ENCODE peak calls at places on chromosomes 11 and 22, in ten cellular contexts. One of them, this sample, is unnamed.

GRCh38 chr11:128727811-128728431 is 34.0 kb downstream of the FLI1 start:
- DNase-seq in adrenal gland: no peak
- DNase-seq in kidney: no peak
- DNase-seq in right lobe of liver: no peak
- DNase-seq in tibial nerve: no peak
- DNase-seq in coronary artery: no peak
- DNase-seq in AG04450: no peak
- DNase-seq in epithelial cell of proximal tubule: no peak
- DNase-seq in mucosa of descending colon: no peak
- DNase-seq in lower lobe of right lung: no peak
- DNase-seq in this sample: no peak

GRCh38 chr22:49765091-49765771 is 62.4 kb downstream of the BRD1 start:
- DNase-seq in adrenal gland: no peak
- DNase-seq in kidney: peak; percentile 67
- DNase-seq in right lobe of liver: peak; percentile 13
- DNase-seq in tibial nerve: no peak
- DNase-seq in coronary artery: peak; percentile 50
- DNase-seq in AG04450: no peak
- DNase-seq in epithelial cell of proximal tubule: no peak
- DNase-seq in mucosa of descending colon: peak; percentile 40
- DNase-seq in lower lobe of right lung: peak; percentile 35
- DNase-seq in this sample: no peak

GRCh38 chr11:86696451-86696850 is 24.0 kb upstream of the ME3 start:
- DNase-seq in adrenal gland: no peak
- DNase-seq in kidney: no peak
- DNase-seq in right lobe of liver: no peak
- DNase-seq in tibial nerve: no peak
- DNase-seq in coronary artery: no peak
- DNase-seq in AG04450: no peak
- DNase-seq in epithelial cell of proximal tubule: no peak
- DNase-seq in mucosa of descending colon: no peak
- DNase-seq in lower lobe of right lung: no peak
- DNase-seq in this sample: no peak

GRCh38 chr11:70912226-70912840 is 340.0 kb downstream of the SHANK2 start:
- DNase-seq in adrenal gland: no peak
- DNase-seq in kidney: peak; percentile 4
- DNase-seq in right lobe of liver: no peak
- DNase-seq in tibial nerve: no peak
- DNase-seq in coronary artery: no peak
- DNase-seq in AG04450: no peak
- DNase-seq in epithelial cell of proximal tubule: no peak
- DNase-seq in mucosa of descending colon: no peak
- DNase-seq in lower lobe of right lung: no peak
- DNase-seq in this sample: no peak

GRCh38 chr22:31126128-31126868 is 3.5 kb downstream of the INPP5J start:
- DNase-seq in adrenal gland: no peak
- DNase-seq in kidney: no peak
- DNase-seq in right lobe of liver: no peak
- DNase-seq in tibial nerve: no peak
- DNase-seq in coronary artery: no peak
- DNase-seq in AG04450: no peak
- DNase-seq in epithelial cell of proximal tubule: no peak
- DNase-seq in mucosa of descending colon: no peak
- DNase-seq in lower lobe of right lung: no peak
- DNase-seq in this sample: no peak

GRCh38 chr11:111081021-111081511 is 164.5 kb upstream of the POU2AF2 start:
- DNase-seq in adrenal gland: no peak
- DNase-seq in kidney: no peak
- DNase-seq in right lobe of liver: no peak
- DNase-seq in tibial nerve: no peak
- DNase-seq in coronary artery: no peak
- DNase-seq in AG04450: no peak
- DNase-seq in epithelial cell of proximal tubule: peak; percentile 74
- DNase-seq in mucosa of descending colon: no peak
- DNase-seq in lower lobe of right lung: no peak
- DNase-seq in this sample: no peak

GRCh38 chr11:121350314-121351046 is 57.9 kb downstream of the SC5D start:
- DNase-seq in adrenal gland: no peak
- DNase-seq in kidney: no peak
- DNase-seq in right lobe of liver: no peak
- DNase-seq in tibial nerve: no peak
- DNase-seq in coronary artery: no peak
- DNase-seq in AG04450: no peak
- DNase-seq in epithelial cell of proximal tubule: no peak
- DNase-seq in mucosa of descending colon: no peak
- DNase-seq in lower lobe of right lung: no peak
- DNase-seq in this sample: no peak

GRCh38 chr22:19147193-19147780 is 2.8 kb downstream of the GSC2 start:
- DNase-seq in adrenal gland: no peak
- DNase-seq in kidney: no peak
- DNase-seq in right lobe of liver: no peak
- DNase-seq in tibial nerve: no peak
- DNase-seq in coronary artery: no peak
- DNase-seq in AG04450: no peak
- DNase-seq in epithelial cell of proximal tubule: no peak
- DNase-seq in mucosa of descending colon: no peak
- DNase-seq in lower lobe of right lung: no peak
- DNase-seq in this sample: no peak

GRCh38 chr11:60915250-60915914 is 1.4 kb downstream of the TMEM109 start:
- DNase-seq in adrenal gland: peak; percentile 81
- DNase-seq in kidney: peak; percentile 90
- DNase-seq in right lobe of liver: no peak
- DNase-seq in tibial nerve: peak; percentile 45
- DNase-seq in coronary artery: no peak
- DNase-seq in AG04450: no peak
- DNase-seq in epithelial cell of proximal tubule: no peak
- DNase-seq in mucosa of descending colon: peak; percentile 87
- DNase-seq in lower lobe of right lung: peak; percentile 76
- DNase-seq in this sample: peak; percentile 58

GRCh38 chr11:24239016-24239720 is 257.7 kb upstream of the LUZP2 start:
- DNase-seq in adrenal gland: no peak
- DNase-seq in kidney: no peak
- DNase-seq in right lobe of liver: no peak
- DNase-seq in tibial nerve: no peak
- DNase-seq in coronary artery: no peak
- DNase-seq in AG04450: peak; percentile 69
- DNase-seq in epithelial cell of proximal tubule: peak; percentile 4
- DNase-seq in mucosa of descending colon: no peak
- DNase-seq in lower lobe of right lung: no peak
- DNase-seq in this sample: no peak

GRCh38 chr22:29216873-29217666 is 11.4 kb downstream of the EMID1 start:
- DNase-seq in adrenal gland: peak; percentile 94
- DNase-seq in kidney: peak; percentile 86
- DNase-seq in right lobe of liver: peak; percentile 84
- DNase-seq in tibial nerve: no peak
- DNase-seq in coronary artery: peak; percentile 71
- DNase-seq in AG04450: peak; percentile 38
- DNase-seq in epithelial cell of proximal tubule: no peak
- DNase-seq in mucosa of descending colon: no peak
- DNase-seq in lower lobe of right lung: no peak
- DNase-seq in this sample: no peak

GRCh38 chr11:10500757-10501684 is 40.0 kb downstream of the RNF141 start:
- DNase-seq in adrenal gland: no peak
- DNase-seq in kidney: peak; percentile 46
- DNase-seq in right lobe of liver: no peak
- DNase-seq in tibial nerve: no peak
- DNase-seq in coronary artery: no peak
- DNase-seq in AG04450: no peak
- DNase-seq in epithelial cell of proximal tubule: no peak
- DNase-seq in mucosa of descending colon: no peak
- DNase-seq in lower lobe of right lung: no peak
- DNase-seq in this sample: no peak

GRCh38 chr22:35868938-35869337 is 151.3 kb downstream of the APOL5 start:
- DNase-seq in adrenal gland: no peak
- DNase-seq in kidney: no peak
- DNase-seq in right lobe of liver: no peak
- DNase-seq in tibial nerve: no peak
- DNase-seq in coronary artery: no peak
- DNase-seq in AG04450: no peak
- DNase-seq in epithelial cell of proximal tubule: no peak
- DNase-seq in mucosa of descending colon: no peak
- DNase-seq in lower lobe of right lung: no peak
- DNase-seq in this sample: no peak

GRCh38 chr11:15551897-15552851 is 437.5 kb downstream of the INSC start:
- DNase-seq in adrenal gland: no peak
- DNase-seq in kidney: no peak
- DNase-seq in right lobe of liver: no peak
- DNase-seq in tibial nerve: no peak
- DNase-seq in coronary artery: no peak
- DNase-seq in AG04450: no peak
- DNase-seq in epithelial cell of proximal tubule: no peak
- DNase-seq in mucosa of descending colon: no peak
- DNase-seq in lower lobe of right lung: no peak
- DNase-seq in this sample: no peak
- H3K4me3 ChIP-seq in adrenal gland: no peak overlapping the region
- H3K4me3 ChIP-seq in kidney: no peak overlapping the region
- H3K4me3 ChIP-seq in right lobe of liver: no peak overlapping the region
- H3K4me3 ChIP-seq in tibial nerve: no peak overlapping the region
- H3K4me3 ChIP-seq in coronary artery: no peak overlapping the region
- H3K4me3 ChIP-seq in AG04450: no peak overlapping the region
- H3K4me3 ChIP-seq in epithelial cell of proximal tubule: no peak overlapping the region
- H3K4me3 ChIP-seq in mucosa of descending colon: no peak overlapping the region
- H3K4me3 ChIP-seq in lower lobe of right lung: no peak overlapping the region
- H3K4me3 ChIP-seq in this sample: no peak overlapping the region

DNA sequence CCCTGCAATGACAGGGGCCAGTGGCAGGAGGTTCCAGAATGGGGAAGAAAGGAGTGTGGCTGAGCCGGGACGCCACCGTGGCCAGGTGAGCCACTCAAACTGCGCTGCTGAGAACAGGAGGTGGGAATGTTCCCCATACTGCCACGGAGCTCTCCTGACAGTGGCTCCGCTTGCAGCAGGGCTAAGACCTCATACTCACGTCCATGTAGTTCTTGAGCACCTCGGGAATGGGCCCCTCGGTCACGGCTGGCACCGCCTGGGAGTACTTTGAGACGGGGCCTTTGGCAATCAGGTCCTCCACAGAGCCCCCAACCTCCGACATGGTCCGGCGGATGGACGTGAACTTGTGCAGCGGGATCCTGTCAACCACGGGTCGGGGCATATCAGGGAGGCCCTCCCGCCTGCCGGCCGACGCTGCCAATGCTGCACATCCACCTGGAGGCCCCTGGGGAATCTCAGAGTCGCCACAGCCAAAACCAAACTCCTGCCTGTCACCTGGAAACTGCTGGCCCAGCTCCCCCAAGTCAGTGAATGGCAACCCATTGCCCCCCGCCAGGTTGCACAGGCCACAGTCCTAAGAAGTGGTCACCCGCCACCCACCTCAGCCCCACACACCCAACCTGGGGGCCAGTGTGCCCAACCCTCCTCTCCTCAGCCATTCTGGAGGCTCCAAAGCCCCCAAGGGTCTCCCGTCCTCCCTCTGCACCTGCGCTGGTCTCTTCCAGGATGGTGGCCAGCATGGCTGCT is 2.4 kb downstream of the CTSD start:
- DNase-seq in adrenal gland: peak; percentile 65
- DNase-seq in kidney: peak; percentile 84
- DNase-seq in right lobe of liver: peak; percentile 43
- DNase-seq in tibial nerve: no peak
- DNase-seq in coronary artery: no peak
- DNase-seq in AG04450: no peak
- DNase-seq in epithelial cell of proximal tubule: no peak
- DNase-seq in mucosa of descending colon: peak; percentile 63
- DNase-seq in lower lobe of right lung: peak; percentile 52
- DNase-seq in this sample: no peak
- H3K4me3 ChIP-seq in adrenal gland: no peak overlapping the region
- H3K4me3 ChIP-seq in kidney: peak overlapping the region; percentile 74
- H3K4me3 ChIP-seq in right lobe of liver: peak overlapping the region; percentile 97
- H3K4me3 ChIP-seq in tibial nerve: no peak overlapping the region
- H3K4me3 ChIP-seq in coronary artery: peak overlapping the region; percentile 98
- H3K4me3 ChIP-seq in AG04450: no peak overlapping the region
- H3K4me3 ChIP-seq in epithelial cell of proximal tubule: peak overlapping the region; percentile 81
- H3K4me3 ChIP-seq in mucosa of descending colon: no peak overlapping the region
- H3K4me3 ChIP-seq in lower lobe of right lung: peak overlapping the region; percentile 100
- H3K4me3 ChIP-seq in this sample: no peak overlapping the region

DNA sequence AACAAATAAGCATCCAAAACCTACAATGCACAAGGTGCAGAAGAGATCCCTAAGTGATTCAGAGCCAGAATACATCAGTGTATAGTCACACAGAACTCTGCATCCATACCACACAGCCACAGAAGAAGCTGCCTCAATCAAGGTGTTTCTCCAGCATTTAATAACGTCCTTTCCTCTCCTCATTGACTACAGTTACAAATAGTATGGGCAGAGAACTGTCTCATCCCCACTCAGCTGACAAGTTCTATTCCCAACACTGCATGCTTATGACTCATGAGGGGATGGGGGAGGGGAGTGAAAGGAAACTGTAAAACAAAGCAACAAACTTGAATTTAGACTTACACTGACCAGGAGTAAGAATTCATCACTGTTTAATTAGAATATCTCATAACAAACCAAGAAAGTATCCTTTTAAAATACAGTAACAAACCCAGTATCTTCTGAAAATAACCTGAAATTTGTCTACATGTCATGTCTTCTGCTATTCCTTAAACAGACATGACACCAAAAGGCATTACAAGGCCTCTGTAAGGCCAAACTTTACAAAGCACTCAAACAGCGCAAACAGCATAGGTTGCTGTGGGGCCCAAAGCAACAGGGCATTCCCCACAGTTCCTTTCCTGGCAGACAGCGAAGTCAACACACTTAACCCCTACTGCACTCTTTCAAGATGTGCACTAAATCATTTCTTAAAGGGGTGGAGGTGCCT is 29.3 kb downstream of the CELF1 start:
- DNase-seq in adrenal gland: peak; percentile 44
- DNase-seq in kidney: no peak
- DNase-seq in right lobe of liver: no peak
- DNase-seq in tibial nerve: peak; percentile 80
- DNase-seq in coronary artery: no peak
- DNase-seq in AG04450: peak; percentile 26
- DNase-seq in epithelial cell of proximal tubule: peak; percentile 74
- DNase-seq in mucosa of descending colon: no peak
- DNase-seq in lower lobe of right lung: no peak
- DNase-seq in this sample: no peak
- H3K4me3 ChIP-seq in adrenal gland: no peak overlapping the region
- H3K4me3 ChIP-seq in kidney: no peak overlapping the region
- H3K4me3 ChIP-seq in right lobe of liver: no peak overlapping the region
- H3K4me3 ChIP-seq in tibial nerve: no peak overlapping the region
- H3K4me3 ChIP-seq in coronary artery: peak overlapping the region; percentile 58
- H3K4me3 ChIP-seq in AG04450: peak overlapping the region; percentile 21
- H3K4me3 ChIP-seq in epithelial cell of proximal tubule: no peak overlapping the region
- H3K4me3 ChIP-seq in mucosa of descending colon: no peak overlapping the region
- H3K4me3 ChIP-seq in lower lobe of right lung: no peak overlapping the region
- H3K4me3 ChIP-seq in this sample: no peak overlapping the region

DNA sequence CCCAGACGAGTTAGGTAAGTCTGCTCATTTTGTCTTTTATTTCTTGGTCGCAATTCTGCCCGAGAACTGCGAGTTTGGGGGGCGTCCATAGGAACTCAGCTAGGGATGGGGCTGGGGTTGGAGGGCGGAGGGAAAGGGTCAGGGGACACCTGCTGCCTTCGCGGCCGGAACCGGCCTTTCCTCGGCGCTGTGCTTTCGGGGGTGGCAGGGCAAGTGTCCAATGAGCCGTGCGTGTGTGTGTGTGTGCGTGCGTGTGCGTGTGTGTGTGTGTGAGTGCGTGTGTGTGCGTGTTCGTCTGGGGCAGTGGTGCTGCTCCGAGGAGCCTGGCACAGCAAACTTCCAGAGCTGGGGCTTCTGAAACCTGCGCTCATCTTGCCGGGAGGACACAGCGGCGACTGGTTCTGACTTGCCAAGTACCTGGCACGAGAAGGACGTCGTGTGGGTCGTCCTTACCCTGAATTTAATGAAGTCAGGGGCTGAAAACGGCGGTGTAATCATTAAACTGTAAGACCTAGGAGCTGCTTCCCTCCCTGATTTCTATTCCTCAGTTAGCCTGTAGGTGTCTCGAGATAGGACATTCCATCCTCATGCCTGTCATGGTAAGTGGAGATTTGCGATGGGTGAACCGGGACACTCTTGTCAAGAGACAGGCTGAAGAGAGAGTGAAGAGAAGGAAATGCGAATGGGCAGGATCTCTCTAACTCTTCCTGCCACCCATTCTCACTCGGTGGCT is 27.0 kb upstream of the AMOTL1 start:
- DNase-seq in adrenal gland: peak; percentile 27
- DNase-seq in kidney: peak; percentile 75
- DNase-seq in right lobe of liver: peak; percentile 28
- DNase-seq in tibial nerve: peak; percentile 33
- DNase-seq in coronary artery: no peak
- DNase-seq in AG04450: no peak
- DNase-seq in epithelial cell of proximal tubule: no peak
- DNase-seq in mucosa of descending colon: no peak
- DNase-seq in lower lobe of right lung: peak; percentile 50
- DNase-seq in this sample: peak; percentile 42
- H3K4me3 ChIP-seq in adrenal gland: no peak overlapping the region
- H3K4me3 ChIP-seq in kidney: peak overlapping the region; percentile 55
- H3K4me3 ChIP-seq in right lobe of liver: peak overlapping the region; percentile 51
- H3K4me3 ChIP-seq in tibial nerve: peak overlapping the region; percentile 51
- H3K4me3 ChIP-seq in coronary artery: peak overlapping the region; percentile 77
- H3K4me3 ChIP-seq in AG04450: peak overlapping the region; percentile 62
- H3K4me3 ChIP-seq in epithelial cell of proximal tubule: peak overlapping the region; percentile 58
- H3K4me3 ChIP-seq in mucosa of descending colon: no peak overlapping the region
- H3K4me3 ChIP-seq in lower lobe of right lung: peak overlapping the region; percentile 62
- H3K4me3 ChIP-seq in this sample: peak overlapping the region; percentile 50

This sample was measured in Jurkat, Clone E6-1.